ENCODE peak calls at places on chromosomes 3 and 15, in four cellular contexts. S is ovary, O is stomach, K is HepG2. Y is an unnamed sample.

GRCh38 chr3:50848308-50848707 is 173.6 kb downstream of the DOCK3 start:
- DNase-seq in S (no peak), K (no peak), O (no peak), Y (no peak)

GRCh38 chr3:38555149-38555840 is 59.2 kb downstream of the EXOG start:
- DNase-seq in K (no peak), O (no peak), S (no peak), Y (peak)

GRCh38 chr15:78850352-78850751 is 22.3 kb upstream of the MORF4L1 start:
- DNase-seq in K (no peak), O (no peak), S (no peak), Y (no peak)

GRCh38 chr3:195441476-195441970 is 1.3 kb downstream of the ACAP2 start:
- DNase-seq in S (no peak), K (peak), O (no peak), Y (no peak)

GRCh38 chr3:102206506-102207145 is 228.2 kb upstream of the ZPLD1 start:
- DNase-seq in S (no peak), K (no peak), O (peak), Y (no peak)

GRCh38 chr3:170531557-170532335 is 54.1 kb downstream of the SLC7A14 start:
- DNase-seq in K (no peak), O (no peak), S (no peak), Y (peak)

GRCh38 chr15:98875309-98875708 is 132.3 kb downstream of the PGPEP1L start:
- DNase-seq in O (no peak), K (no peak), S (no peak), Y (no peak)

GRCh38 chr3:24952388-24952787 is 457.7 kb upstream of the THRB start:
- DNase-seq in K (no peak), S (no peak), O (no peak), Y (no peak)

GRCh38 chr3:120850326-120851295 is 57.4 kb upstream of the STXBP5L start:
- DNase-seq in O (no peak), S (no peak), K (no peak), Y (no peak)

GRCh38 chr3:188243124-188243795 is 89.3 kb downstream of the LPP start:
- DNase-seq in K (no peak), O (no peak), S (no peak), Y (no peak)

GRCh38 chr15:81256916-81257315 is 60.2 kb downstream of the IL16 start:
- DNase-seq in S (no peak), K (no peak), O (no peak), Y (no peak)

GRCh38 chr15:75578206-75578947 is 738 bp downstream of the PTPN9 start:
- DNase-seq in K (no peak), O (peak), S (peak), Y (no peak)

GRCh38 chr3:171871392-171872274 is 28.5 kb downstream of the TMEM212 start:
- DNase-seq in S (no peak), K (no peak), O (no peak), Y (no peak)

GRCh38 chr3:2856062-2856792 is 253.9 kb downstream of the IL5RA start:
- DNase-seq in O (no peak), K (no peak), S (no peak), Y (no peak)

GRCh38 chr15:76339302-76340197 is 3.0 kb downstream of the ISL2 start:
- DNase-seq in S (no peak), O (no peak), K (no peak), Y (no peak)

GRCh38 chr3:126209741-126210140 is 29.4 kb upstream of the ALDH1L1 start:
- DNase-seq in K (no peak), O (no peak), S (no peak), Y (no peak)

GRCh38 chr15:36883705-36884355 is 216.5 kb downstream of the MEIS2 start:
- DNase-seq in K (peak), O (peak), S (peak), Y (peak)

GRCh38 chr3:47781326-47781684 is 388 bp downstream of the SMARCC1 start:
- DNase-seq in O (peak), S (peak), K (no peak), Y (no peak)

GRCh38 chr15:50003786-50004334 is 115.2 kb downstream of the ATP8B4 start:
- DNase-seq in O (peak), K (peak), S (peak), Y (peak)

GRCh38 chr3:100486808-100487207 is 5.6 kb upstream of the TMEM45A start:
- DNase-seq in K (no peak), S (no peak), O (no peak), Y (no peak)

GRCh38 chr3:83823095-83823494 is 1135.7 kb upstream of the CADM2 start:
- DNase-seq in K (no peak), O (no peak), S (no peak), Y (no peak)

GRCh38 chr15:31024979-31025378 is 33.6 kb upstream of the MTMR10 start:
- DNase-seq in K (peak), S (no peak), O (no peak), Y (no peak)

GRCh38 chr3:117170112-117170511 is 460.5 kb downstream of the TUSC7 start:
- DNase-seq in O (no peak), K (no peak), S (no peak), Y (no peak)

GRCh38 chr15:74889390-74889881 is 406 bp upstream of the MPI start:
- DNase-seq in S (peak), O (peak), K (no peak), Y (no peak)

GRCh38 chr3:95333826-95334225 is 1271.0 kb downstream of the NSUN3 start:
- DNase-seq in S (no peak), K (no peak), O (no peak), Y (no peak)

GRCh38 chr3:53072653-53073552 is 27.0 kb upstream of the SFMBT1 start:
- DNase-seq in O (peak), K (peak), S (peak), Y (peak)

GRCh38 chr3:46712191-46713047 is 5.2 kb downstream of the PRSS50 start:
- DNase-seq in S (no peak), O (no peak), K (no peak), Y (peak)

GRCh38 chr15:38474155-38474757 is 20.3 kb downstream of the FAM98B start:
- DNase-seq in O (no peak), K (peak), S (no peak), Y (no peak)

GRCh38 chr15:82999905-83000671 is 11.4 kb downstream of the C15orf40 start:
- DNase-seq in K (peak), S (no peak), O (no peak), Y (no peak)

GRCh38 chr3:37852771-37853170 is 8.9 kb upstream of the CTDSPL start:
- DNase-seq in S (no peak), K (no peak), O (no peak), Y (no peak)

GRCh38 chr3:14598143-14598569 is 53.4 kb upstream of the CCDC174 start:
- DNase-seq in K (no peak), S (no peak), O (no peak), Y (no peak)

GRCh38 chr15:67105065-67105951 is 39.9 kb downstream of the SMAD3 start:
- DNase-seq in S (peak), O (peak), K (peak), Y (no peak)

GRCh38 chr3:72334681-72335457 is 513.4 kb downstream of the SHQ1 start:
- DNase-seq in O (no peak), K (no peak), S (no peak), Y (no peak)

GRCh38 chr15:23069496-23070166 is 30.3 kb upstream of the TUBGCP5 start:
- DNase-seq in K (no peak), S (no peak), O (no peak), Y (no peak)

GRCh38 chr3:9861626-9862130 is 17.9 kb upstream of the RPUSD3 start:
- DNase-seq in O (no peak), K (no peak), S (no peak), Y (no peak)

GRCh38 chr3:62688050-62688449 is 187.2 kb downstream of the CADPS start:
- DNase-seq in O (no peak), K (no peak), S (no peak), Y (no peak)

GRCh38 chr15:62757535-62757934 is 285.0 kb upstream of the TPM1 start:
- DNase-seq in O (no peak), K (no peak), S (no peak), Y (no peak)

GRCh38 chr3:74129611-74130010 is 484.8 kb downstream of the CNTN3 start:
- DNase-seq in S (no peak), O (no peak), K (no peak), Y (no peak)

DNA sequence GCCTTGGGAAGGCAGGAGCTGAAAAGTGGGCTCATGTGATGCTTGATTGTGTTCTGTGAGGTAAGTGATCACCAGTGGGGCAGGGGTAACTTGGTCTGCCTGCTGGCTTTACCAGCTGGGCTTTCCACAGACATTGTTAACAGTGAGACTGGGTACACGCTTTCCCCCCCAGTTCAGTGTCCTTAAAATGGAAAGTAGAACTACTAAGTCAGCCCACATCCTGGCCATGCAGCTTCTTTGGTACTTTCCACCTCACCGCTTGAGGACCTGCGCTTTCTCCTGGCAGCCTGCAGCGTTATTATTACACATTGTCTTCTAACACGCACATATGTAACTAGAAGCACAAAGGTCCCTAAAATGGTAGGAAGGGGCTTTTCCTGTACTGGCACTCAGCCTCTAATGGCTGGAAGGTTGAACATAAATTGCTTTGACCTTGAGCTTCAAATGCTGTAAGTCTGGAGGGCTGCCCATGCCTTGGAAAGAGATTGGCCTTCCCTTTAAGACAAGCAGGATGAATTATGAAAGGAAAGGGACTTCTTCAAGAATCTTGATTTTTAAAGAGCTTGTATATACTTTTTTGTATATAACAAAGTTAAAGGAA is 216.0 kb upstream of the ROPN1 start:
- DNase-seq in O (no peak), K (no peak), S (no peak), Y (no peak)
- TF ChIP-seq EP300 in O (no peak), K (no peak), S (no peak), Y (no peak)

GRCh38 chr3:61136191-61136590 is 115.1 kb downstream of the FHIT start:
- DNase-seq in K (no peak), S (no peak), O (no peak), Y (no peak)

GRCh38 chr3:61146010-61146569 is 105.2 kb downstream of the FHIT start:
- DNase-seq in S (no peak), K (no peak), O (no peak), Y (no peak)

GRCh38 chr3:61141697-61142096 is 109.6 kb downstream of the FHIT start:
- DNase-seq in K (no peak), O (no peak), S (no peak), Y (no peak)

GRCh38 chr3:61141184-61141583 is 110.1 kb downstream of the FHIT start:
- DNase-seq in O (no peak), S (no peak), K (no peak), Y (no peak)
- H3K4me3 ChIP-seq in O (no peak), S (no peak), K (no peak), Y (no peak)

GRCh38 chr15:58396181-58396580 is 35.6 kb upstream of the LIPC start:
- DNase-seq in O (no peak), S (no peak), K (no peak), Y (no peak)
- TF ChIP-seq EP300 in O (no peak), S (no peak), K (no peak), Y (no peak)

GRCh38 chr15:45180201-45180600 is 7.6 kb downstream of the SHF start:
- DNase-seq in K (no peak), S (no peak), O (no peak), Y (no peak)
- H3K4me3 ChIP-seq in K (no peak), S (no peak), O (no peak), Y (no peak)

DNA sequence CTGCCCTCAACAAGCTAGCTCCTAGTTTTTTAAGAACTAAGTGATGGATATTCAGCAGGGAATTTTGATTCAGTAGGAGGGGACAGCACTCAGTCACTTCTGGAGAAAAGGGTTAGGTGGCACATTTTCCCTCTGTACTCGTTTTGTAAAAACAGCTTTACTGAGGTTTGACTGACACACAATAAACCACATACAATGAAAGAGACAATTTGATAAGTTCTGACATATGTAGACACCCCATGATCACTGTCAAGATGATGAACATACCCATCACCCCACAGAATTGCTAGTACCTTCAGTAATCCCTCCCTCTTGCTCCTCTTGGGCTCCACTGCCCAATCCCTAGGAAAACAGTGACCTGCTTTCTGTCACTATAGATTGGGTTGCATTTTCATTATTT is 29.0 kb upstream of the PLAAT1 start:
- DNase-seq in O (no peak), K (no peak), S (no peak), Y (no peak)
- TF ChIP-seq EP300 in O (no peak), K (no peak), S (no peak), Y (no peak)

GRCh38 chr3:103818800-103819199 is 1384.0 kb downstream of the ZPLD1 start:
- DNase-seq in S (no peak), O (no peak), K (no peak), Y (no peak)
- H3K4me3 ChIP-seq in S (no peak), O (no peak), K (no peak), Y (no peak)

GRCh38 chr3:156816794-156817741 is 9.1 kb upstream of the LEKR1 start:
- DNase-seq in S (peak), O (peak), K (no peak), Y (peak)
- TF ChIP-seq EP300 in S (peak), O (peak), K (no peak), Y (no peak)

DNA sequence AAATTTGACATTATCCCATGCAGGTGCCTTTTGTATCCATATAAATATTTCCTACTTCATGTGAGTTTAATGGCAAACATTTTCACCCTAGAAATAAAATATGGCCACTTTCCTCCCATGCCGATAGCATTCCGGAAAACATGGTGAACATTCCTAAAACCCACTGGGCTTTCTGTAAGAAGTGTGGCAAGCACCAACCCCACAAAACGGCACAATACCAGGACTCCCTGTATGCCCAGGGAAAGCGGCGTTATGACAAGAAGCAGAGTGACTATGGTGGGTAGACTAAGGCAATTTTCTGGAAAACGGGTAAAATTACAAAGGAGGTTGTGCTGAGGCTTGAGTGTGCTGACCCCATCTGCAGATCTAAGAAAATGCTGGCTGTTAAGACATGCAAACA is 7.6 kb downstream of the ANXA2 start:
- DNase-seq in O (no peak), K (no peak), S (no peak), Y (no peak)
- H3K4me3 ChIP-seq in O (no peak), K (no peak), S (no peak), Y (peak)